ENCODE peak calls at places on chromosome X, in six cellular contexts. G is aorta, I is cardiac fibroblast, J is H7, X is T-helper 1 cell, P is HFF-Myc. F is an unnamed sample.

GRCh38 chrX:18893536-18893935 is 90.4 kb downstream of the PHKA2 start:
- DNase-seq in G (peak), I (no peak), J (no peak), X (no peak), P (no peak), F (no peak)

GRCh38 chrX:20026278-20026677 is 35.4 kb upstream of the BCLAF3 start:
- DNase-seq in G (no peak), I (peak), J (no peak), X (no peak), P (peak), F (no peak)

GRCh38 chrX:50941638-50942037 is 31.1 kb downstream of the BMP15 start:
- DNase-seq in G (no peak), I (no peak), J (no peak), X (no peak), P (no peak), F (no peak)

GRCh38 chrX:19682712-19683331 is 167.5 kb upstream of the MAP3K15 start:
- DNase-seq in G (peak), I (peak), J (peak), X (peak), P (peak), F (no peak)

GRCh38 chrX:80285131-80285773 is 135.0 kb upstream of the TENT5D start:
- DNase-seq in G (no peak), I (peak), J (peak), X (no peak), P (no peak), F (no peak)

GRCh38 chrX:1591102-1591862 is at the start of gene AKAP17A:
- DNase-seq in G (peak), I (peak), J (peak), X (peak), P (peak), F (peak)

GRCh38 chrX:107627792-107628661 is at the start of gene PRPS1:
- DNase-seq in G (peak), I (peak), J (peak), X (peak), P (peak), F (peak)

GRCh38 chrX:2820131-2820771 is 8.5 kb upstream of the GYG2 start:
- DNase-seq in G (no peak), I (no peak), J (no peak), X (no peak), P (no peak), F (no peak)

GRCh38 chrX:69258893-69259292 is 93.6 kb upstream of the PJA1 start:
- DNase-seq in G (no peak), I (no peak), J (no peak), X (no peak), P (no peak), F (no peak)

GRCh38 chrX:79162076-79162475 is 17.6 kb downstream of the GPR174 start:
- DNase-seq in G (no peak), I (no peak), J (no peak), X (no peak), P (no peak), F (no peak)

F was measured in progenitor cell of endocrine pancreas.